ENCODE peak calls at places on chromosomes 4 and X, in nine cellular contexts. D, S, L, U, I, B, M, Z and C are unnamed samples.

GRCh38 chr4:177483271-177483670 is 41.0 kb upstream of the AGA start:
- DNase-seq in D (no peak), S (no peak), L (no peak), U (peak; percentile 18), I (no peak), B (no peak), M (no peak), Z (no peak), C (no peak)

GRCh38 chr4:8911311-8912088 is 39.9 kb upstream of the HMX1 start:
- DNase-seq in D (peak; percentile 51), S (no peak), L (no peak), U (no peak), I (no peak), B (no peak), M (no peak), Z (peak; percentile 24), C (no peak)

GRCh38 chrX:57929373-57929772 is 19.1 kb upstream of the ZXDA start:
- DNase-seq in D (no peak), S (no peak), L (peak; percentile 20), U (peak; percentile 6), I (no peak), B (no peak), M (peak; percentile 40), Z (no peak), C (peak; percentile 42)

GRCh38 chr4:76061977-76062376 is 12.5 kb upstream of the ART3 start:
- DNase-seq in D (no peak), S (no peak), L (no peak), U (no peak), I (no peak), B (no peak), M (no peak), Z (no peak), C (no peak)

GRCh38 chr4:30721353-30722091 is 1.4 kb downstream of the PCDH7 start:
- DNase-seq in D (peak; percentile 53), S (peak; percentile 4), L (peak; percentile 51), U (peak; percentile 65), I (peak; percentile 32), B (no peak), M (peak; percentile 34), Z (peak; percentile 43), C (peak; percentile 43)

GRCh38 chr4:74157116-74157742 is 689 bp upstream of the MTHFD2L start:
- DNase-seq in D (no peak), S (no peak), L (peak; percentile 79), U (peak; percentile 50), I (no peak), B (no peak), M (peak; percentile 24), Z (peak; percentile 35), C (no peak)

GRCh38 chr4:44985938-44986337 is 259.6 kb upstream of the GNPDA2 start:
- DNase-seq in D (no peak), S (no peak), L (no peak), U (no peak), I (no peak), B (no peak), M (peak; percentile 47), Z (no peak), C (no peak)

GRCh38 chr4:185305979-185306442 is 89.7 kb downstream of the LRP2BP start:
- DNase-seq in D (no peak), S (no peak), L (peak; percentile 93), U (peak; percentile 99), I (peak; percentile 22), B (peak; percentile 84), M (peak; percentile 47), Z (peak; percentile 95), C (peak; percentile 63)

GRCh38 chrX:152896450-152896849 is 1.4 kb upstream of the ZNF185 start:
- DNase-seq in D (peak; percentile 11), S (no peak), L (no peak), U (peak; percentile 23), I (no peak), B (peak; percentile 73), M (no peak), Z (peak; percentile 62), C (no peak)

GRCh38 chr4:185734214-185734613 is 77.8 kb downstream of the SORBS2 start:
- DNase-seq in D (no peak), S (no peak), L (no peak), U (no peak), I (no peak), B (no peak), M (no peak), Z (no peak), C (no peak)

GRCh38 chr4:138301536-138301935 is 59.4 kb upstream of the SLC7A11 start:
- DNase-seq in D (no peak), S (no peak), L (peak; percentile 25), U (no peak), I (no peak), B (no peak), M (no peak), Z (peak; percentile 26), C (no peak)

GRCh38 chr4:70925899-70926635 is 23.9 kb downstream of the MOB1B start:
- DNase-seq in D (no peak), S (no peak), L (no peak), U (no peak), I (no peak), B (peak; percentile 52), M (no peak), Z (no peak), C (no peak)